ENCODE peak calls at places on chromosomes 2 and 18, in ten cellular contexts. One of them, this sample, is unnamed.
A peak's percentile ranks its signal among the peaks of the same experiment; 100 is the strongest.

GRCh38 chr18:65943268-65943667 is 192.5 kb downstream of the CDH7 start:
- DNase-seq in effector memory CD4-positive, alpha-beta T cell: no peak
- DNase-seq in foreskin keratinocyte: no peak
- DNase-seq in CD8-positive, alpha-beta memory T cell: no peak
- DNase-seq in caudate nucleus: no peak
- DNase-seq in heart left ventricle: no peak
- DNase-seq in CD8-positive, alpha-beta T cell: no peak
- DNase-seq in aorta: no peak
- DNase-seq in fibroblast of lung: no peak
- DNase-seq in cardiac muscle cell: no peak
- DNase-seq in this sample: no peak

GRCh38 chr2:225558425-225558824 is 158.9 kb downstream of the NYAP2 start:
- DNase-seq in CD8-positive, alpha-beta memory T cell: no peak
- DNase-seq in CD8-positive, alpha-beta T cell: no peak
- DNase-seq in foreskin keratinocyte: no peak
- DNase-seq in caudate nucleus: no peak
- DNase-seq in effector memory CD4-positive, alpha-beta T cell: no peak
- DNase-seq in heart left ventricle: no peak
- DNase-seq in cardiac muscle cell: no peak
- DNase-seq in fibroblast of lung: no peak
- DNase-seq in aorta: no peak
- DNase-seq in this sample: no peak

GRCh38 chr2:32289165-32290054 is 11.7 kb downstream of the YIPF4 start:
- DNase-seq in foreskin keratinocyte: peak; percentile 70
- DNase-seq in fibroblast of lung: peak; percentile 91
- DNase-seq in aorta: no peak
- DNase-seq in heart left ventricle: no peak
- DNase-seq in effector memory CD4-positive, alpha-beta T cell: no peak
- DNase-seq in cardiac muscle cell: no peak
- DNase-seq in caudate nucleus: no peak
- DNase-seq in CD8-positive, alpha-beta memory T cell: no peak
- DNase-seq in CD8-positive, alpha-beta T cell: no peak
- DNase-seq in this sample: no peak

GRCh38 chr2:48398285-48399135 is 131.4 kb upstream of the STON1 start:
- DNase-seq in heart left ventricle: no peak
- DNase-seq in foreskin keratinocyte: peak; percentile 22
- DNase-seq in CD8-positive, alpha-beta T cell: no peak
- DNase-seq in CD8-positive, alpha-beta memory T cell: no peak
- DNase-seq in effector memory CD4-positive, alpha-beta T cell: no peak
- DNase-seq in caudate nucleus: peak; percentile 19
- DNase-seq in aorta: no peak
- DNase-seq in fibroblast of lung: peak; percentile 17
- DNase-seq in cardiac muscle cell: no peak
- DNase-seq in this sample: no peak

GRCh38 chr2:8268172-8268783 is 413.6 kb upstream of the ID2 start:
- DNase-seq in foreskin keratinocyte: no peak
- DNase-seq in caudate nucleus: no peak
- DNase-seq in aorta: no peak
- DNase-seq in CD8-positive, alpha-beta T cell: no peak
- DNase-seq in heart left ventricle: no peak
- DNase-seq in effector memory CD4-positive, alpha-beta T cell: no peak
- DNase-seq in fibroblast of lung: peak; percentile 37
- DNase-seq in cardiac muscle cell: no peak
- DNase-seq in CD8-positive, alpha-beta memory T cell: no peak
- DNase-seq in this sample: no peak

GRCh38 chr2:36339819-36340218 is 15.8 kb upstream of the CRIM1 start:
- DNase-seq in CD8-positive, alpha-beta T cell: no peak
- DNase-seq in aorta: no peak
- DNase-seq in CD8-positive, alpha-beta memory T cell: no peak
- DNase-seq in effector memory CD4-positive, alpha-beta T cell: no peak
- DNase-seq in fibroblast of lung: no peak
- DNase-seq in cardiac muscle cell: no peak
- DNase-seq in caudate nucleus: no peak
- DNase-seq in foreskin keratinocyte: no peak
- DNase-seq in heart left ventricle: no peak
- DNase-seq in this sample: no peak

GRCh38 chr2:69238449-69239031 is 148.5 kb downstream of the GFPT1 start:
- DNase-seq in CD8-positive, alpha-beta T cell: no peak
- DNase-seq in cardiac muscle cell: no peak
- DNase-seq in fibroblast of lung: peak; percentile 83
- DNase-seq in CD8-positive, alpha-beta memory T cell: no peak
- DNase-seq in caudate nucleus: no peak
- DNase-seq in effector memory CD4-positive, alpha-beta T cell: no peak
- DNase-seq in heart left ventricle: no peak
- DNase-seq in foreskin keratinocyte: peak; percentile 13
- DNase-seq in aorta: no peak
- DNase-seq in this sample: no peak

GRCh38 chr2:112880081-112880531 is 30.9 kb upstream of the IL37 start:
- DNase-seq in CD8-positive, alpha-beta T cell: no peak
- DNase-seq in cardiac muscle cell: no peak
- DNase-seq in heart left ventricle: no peak
- DNase-seq in caudate nucleus: no peak
- DNase-seq in CD8-positive, alpha-beta memory T cell: no peak
- DNase-seq in foreskin keratinocyte: peak; percentile 82
- DNase-seq in aorta: no peak
- DNase-seq in effector memory CD4-positive, alpha-beta T cell: no peak
- DNase-seq in fibroblast of lung: peak; percentile 32
- DNase-seq in this sample: no peak

GRCh38 chr2:226031962-226032441 is 632.5 kb downstream of the NYAP2 start:
- DNase-seq in foreskin keratinocyte: no peak
- DNase-seq in CD8-positive, alpha-beta T cell: no peak
- DNase-seq in aorta: no peak
- DNase-seq in effector memory CD4-positive, alpha-beta T cell: no peak
- DNase-seq in CD8-positive, alpha-beta memory T cell: no peak
- DNase-seq in caudate nucleus: no peak
- DNase-seq in fibroblast of lung: peak; percentile 9
- DNase-seq in heart left ventricle: no peak
- DNase-seq in cardiac muscle cell: peak; percentile 51
- DNase-seq in this sample: no peak

GRCh38 chr2:165018207-165018606 is 62.9 kb upstream of the SLC38A11 start:
- DNase-seq in heart left ventricle: no peak
- DNase-seq in cardiac muscle cell: peak; percentile 24
- DNase-seq in CD8-positive, alpha-beta T cell: no peak
- DNase-seq in CD8-positive, alpha-beta memory T cell: no peak
- DNase-seq in fibroblast of lung: no peak
- DNase-seq in effector memory CD4-positive, alpha-beta T cell: no peak
- DNase-seq in foreskin keratinocyte: no peak
- DNase-seq in caudate nucleus: peak; percentile 17
- DNase-seq in aorta: no peak
- DNase-seq in this sample: no peak

GRCh38 chr2:217943379-217944321 is 59.1 kb downstream of the TNS1 start:
- DNase-seq in aorta: peak; percentile 94
- DNase-seq in CD8-positive, alpha-beta memory T cell: no peak
- DNase-seq in fibroblast of lung: peak; percentile 44
- DNase-seq in effector memory CD4-positive, alpha-beta T cell: no peak
- DNase-seq in CD8-positive, alpha-beta T cell: no peak
- DNase-seq in caudate nucleus: peak; percentile 51
- DNase-seq in cardiac muscle cell: peak; percentile 91
- DNase-seq in heart left ventricle: peak; percentile 93
- DNase-seq in foreskin keratinocyte: no peak
- DNase-seq in this sample: peak; percentile 88

DNA sequence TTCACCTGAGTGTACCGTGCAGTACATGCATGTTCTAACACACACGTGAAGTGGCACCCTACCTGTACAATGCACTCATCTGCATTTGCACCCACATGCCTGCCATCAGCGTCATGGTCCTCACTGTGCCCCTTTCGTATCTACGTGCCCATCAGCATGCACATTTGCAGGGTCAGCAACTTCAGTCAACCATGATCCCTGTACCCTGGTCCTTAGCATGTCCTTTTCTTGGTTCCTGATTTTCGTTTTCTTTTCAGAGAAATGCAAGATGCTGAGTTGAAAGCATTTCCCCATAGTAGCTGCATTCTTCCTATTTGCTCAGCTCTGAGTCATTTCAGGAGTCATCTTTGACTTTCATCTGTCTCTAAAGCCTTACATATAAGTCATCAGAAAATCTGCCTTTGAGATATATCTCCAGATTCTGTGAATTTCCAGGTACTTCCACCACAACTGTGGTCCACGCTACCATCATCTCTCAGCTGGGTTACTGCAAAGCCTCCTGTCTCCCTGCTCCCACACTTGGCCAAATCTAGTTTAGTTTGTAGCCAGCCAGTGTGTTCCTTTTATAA is 14.7 kb upstream of the PUM2 start:
- DNase-seq in aorta: no peak
- DNase-seq in CD8-positive, alpha-beta memory T cell: no peak
- DNase-seq in caudate nucleus: no peak
- DNase-seq in CD8-positive, alpha-beta T cell: no peak
- DNase-seq in heart left ventricle: no peak
- DNase-seq in fibroblast of lung: peak; percentile 60
- DNase-seq in cardiac muscle cell: no peak
- DNase-seq in foreskin keratinocyte: peak; percentile 92
- DNase-seq in effector memory CD4-positive, alpha-beta T cell: no peak
- DNase-seq in this sample: no peak
- H3K27ac ChIP-seq in aorta: no peak overlapping the region
- H3K27ac ChIP-seq in CD8-positive, alpha-beta memory T cell: no peak overlapping the region
- H3K27ac ChIP-seq in caudate nucleus: no peak overlapping the region
- H3K27ac ChIP-seq in CD8-positive, alpha-beta T cell: no peak overlapping the region
- H3K27ac ChIP-seq in heart left ventricle: no peak overlapping the region
- H3K27ac ChIP-seq in fibroblast of lung: no peak overlapping the region
- H3K27ac ChIP-seq in cardiac muscle cell: no peak overlapping the region
- H3K27ac ChIP-seq in foreskin keratinocyte: peak overlapping the region; percentile 87
- H3K27ac ChIP-seq in effector memory CD4-positive, alpha-beta T cell: no peak overlapping the region
- H3K27ac ChIP-seq in this sample: no peak overlapping the region

GRCh38 chr2:187506416-187506815 is 47.8 kb downstream of the TFPI start:
- DNase-seq in foreskin keratinocyte: no peak
- DNase-seq in heart left ventricle: no peak
- DNase-seq in CD8-positive, alpha-beta memory T cell: no peak
- DNase-seq in fibroblast of lung: no peak
- DNase-seq in effector memory CD4-positive, alpha-beta T cell: no peak
- DNase-seq in CD8-positive, alpha-beta T cell: no peak
- DNase-seq in aorta: no peak
- DNase-seq in caudate nucleus: no peak
- DNase-seq in cardiac muscle cell: no peak
- DNase-seq in this sample: no peak

GRCh38 chr2:187509667-187510417 is 44.4 kb downstream of the TFPI start:
- DNase-seq in cardiac muscle cell: no peak
- DNase-seq in caudate nucleus: no peak
- DNase-seq in CD8-positive, alpha-beta memory T cell: no peak
- DNase-seq in foreskin keratinocyte: peak; percentile 9
- DNase-seq in effector memory CD4-positive, alpha-beta T cell: no peak
- DNase-seq in fibroblast of lung: no peak
- DNase-seq in aorta: no peak
- DNase-seq in heart left ventricle: no peak
- DNase-seq in CD8-positive, alpha-beta T cell: no peak
- DNase-seq in this sample: no peak

GRCh38 chr2:187514930-187515329 is 39.3 kb downstream of the TFPI start:
- DNase-seq in foreskin keratinocyte: no peak
- DNase-seq in fibroblast of lung: no peak
- DNase-seq in heart left ventricle: no peak
- DNase-seq in CD8-positive, alpha-beta memory T cell: no peak
- DNase-seq in caudate nucleus: no peak
- DNase-seq in CD8-positive, alpha-beta T cell: no peak
- DNase-seq in effector memory CD4-positive, alpha-beta T cell: no peak
- DNase-seq in aorta: no peak
- DNase-seq in cardiac muscle cell: no peak
- DNase-seq in this sample: no peak

GRCh38 chr2:187511356-187512315 is 42.6 kb downstream of the TFPI start:
- DNase-seq in caudate nucleus: no peak
- DNase-seq in foreskin keratinocyte: no peak
- DNase-seq in aorta: no peak
- DNase-seq in CD8-positive, alpha-beta memory T cell: no peak
- DNase-seq in heart left ventricle: no peak
- DNase-seq in cardiac muscle cell: no peak
- DNase-seq in fibroblast of lung: no peak
- DNase-seq in effector memory CD4-positive, alpha-beta T cell: no peak
- DNase-seq in CD8-positive, alpha-beta T cell: no peak
- DNase-seq in this sample: no peak
- H3K27ac ChIP-seq in caudate nucleus: no peak overlapping the region
- H3K27ac ChIP-seq in foreskin keratinocyte: no peak overlapping the region
- H3K27ac ChIP-seq in aorta: no peak overlapping the region
- H3K27ac ChIP-seq in CD8-positive, alpha-beta memory T cell: peak overlapping the region; percentile 5
- H3K27ac ChIP-seq in heart left ventricle: no peak overlapping the region
- H3K27ac ChIP-seq in cardiac muscle cell: no peak overlapping the region
- H3K27ac ChIP-seq in fibroblast of lung: no peak overlapping the region
- H3K27ac ChIP-seq in effector memory CD4-positive, alpha-beta T cell: no peak overlapping the region
- H3K27ac ChIP-seq in CD8-positive, alpha-beta T cell: no peak overlapping the region
- H3K27ac ChIP-seq in this sample: no peak overlapping the region

DNA sequence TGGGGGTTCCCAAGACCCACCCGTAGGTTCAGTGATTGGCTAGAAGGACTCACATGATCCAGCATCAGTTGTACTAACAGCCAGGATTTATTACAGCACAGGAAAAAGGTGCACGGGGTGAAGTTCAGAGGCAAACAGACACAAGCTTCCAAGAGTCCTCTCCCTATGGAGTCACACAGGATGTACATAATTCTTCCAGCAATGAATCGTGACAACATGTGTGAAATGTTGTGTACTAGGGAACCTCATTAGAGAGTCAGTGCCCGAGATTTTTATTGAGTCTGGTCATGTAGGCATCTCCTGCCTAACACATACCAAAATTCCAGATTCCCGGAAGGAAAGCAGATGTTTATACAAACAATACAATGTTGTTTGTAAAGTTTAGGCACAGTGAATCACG is 52.8 kb downstream of the GALNT1 start:
- DNase-seq in cardiac muscle cell: no peak
- DNase-seq in effector memory CD4-positive, alpha-beta T cell: no peak
- DNase-seq in foreskin keratinocyte: peak; percentile 11
- DNase-seq in CD8-positive, alpha-beta memory T cell: no peak
- DNase-seq in caudate nucleus: no peak
- DNase-seq in aorta: no peak
- DNase-seq in fibroblast of lung: peak; percentile 22
- DNase-seq in CD8-positive, alpha-beta T cell: no peak
- DNase-seq in heart left ventricle: no peak
- DNase-seq in this sample: no peak
- H3K27ac ChIP-seq in cardiac muscle cell: no peak overlapping the region
- H3K27ac ChIP-seq in effector memory CD4-positive, alpha-beta T cell: no peak overlapping the region
- H3K27ac ChIP-seq in foreskin keratinocyte: peak overlapping the region; percentile 47
- H3K27ac ChIP-seq in CD8-positive, alpha-beta memory T cell: no peak overlapping the region
- H3K27ac ChIP-seq in caudate nucleus: no peak overlapping the region
- H3K27ac ChIP-seq in aorta: no peak overlapping the region
- H3K27ac ChIP-seq in fibroblast of lung: no peak overlapping the region
- H3K27ac ChIP-seq in CD8-positive, alpha-beta T cell: no peak overlapping the region
- H3K27ac ChIP-seq in heart left ventricle: no peak overlapping the region
- H3K27ac ChIP-seq in this sample: no peak overlapping the region

DNA sequence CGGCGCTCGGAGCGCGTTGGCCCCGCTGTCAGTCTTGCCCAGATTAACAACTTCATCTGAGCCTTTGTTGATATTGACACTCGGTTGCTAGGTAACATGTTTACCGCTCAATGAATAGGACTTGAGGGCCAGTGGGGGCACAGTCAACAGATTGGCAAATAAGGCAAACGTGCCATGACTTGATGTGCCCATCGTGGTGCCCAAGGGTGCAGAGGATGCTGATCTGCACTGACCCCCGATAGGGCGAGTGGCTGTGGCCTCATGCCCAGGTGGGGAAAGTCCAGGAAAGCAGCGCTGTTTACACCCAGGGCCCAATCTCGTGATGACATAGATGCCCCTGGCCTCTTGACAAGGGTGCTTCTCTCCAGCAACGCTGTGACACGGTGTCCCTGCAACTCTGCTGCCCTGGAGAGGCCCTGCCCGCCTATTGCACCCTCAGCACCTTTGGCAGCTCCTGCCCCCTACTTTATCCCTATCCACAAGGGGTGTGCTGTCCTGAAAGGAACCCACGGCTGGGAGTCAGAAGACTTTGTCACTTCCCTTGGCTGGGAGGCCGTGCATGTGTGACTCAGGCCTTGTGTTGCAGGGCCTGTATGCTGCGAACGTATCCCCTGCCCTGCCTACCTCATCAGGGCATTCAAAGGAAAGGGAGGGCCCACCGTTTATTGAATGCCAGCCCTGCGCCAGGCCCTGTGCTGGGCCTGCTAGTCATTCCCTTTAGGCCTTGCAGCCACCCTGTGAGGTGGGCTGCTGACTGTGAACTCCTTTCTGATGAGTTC is 158.0 kb downstream of the INHBB start:
- DNase-seq in CD8-positive, alpha-beta memory T cell: no peak
- DNase-seq in aorta: peak; percentile 68
- DNase-seq in caudate nucleus: no peak
- DNase-seq in cardiac muscle cell: no peak
- DNase-seq in fibroblast of lung: no peak
- DNase-seq in CD8-positive, alpha-beta T cell: no peak
- DNase-seq in effector memory CD4-positive, alpha-beta T cell: no peak
- DNase-seq in heart left ventricle: peak; percentile 82
- DNase-seq in foreskin keratinocyte: no peak
- DNase-seq in this sample: no peak
- H3K27ac ChIP-seq in CD8-positive, alpha-beta memory T cell: no peak overlapping the region
- H3K27ac ChIP-seq in aorta: no peak overlapping the region
- H3K27ac ChIP-seq in caudate nucleus: no peak overlapping the region
- H3K27ac ChIP-seq in cardiac muscle cell: no peak overlapping the region
- H3K27ac ChIP-seq in fibroblast of lung: no peak overlapping the region
- H3K27ac ChIP-seq in CD8-positive, alpha-beta T cell: no peak overlapping the region
- H3K27ac ChIP-seq in effector memory CD4-positive, alpha-beta T cell: no peak overlapping the region
- H3K27ac ChIP-seq in heart left ventricle: peak overlapping the region; percentile 67
- H3K27ac ChIP-seq in foreskin keratinocyte: no peak overlapping the region
- H3K27ac ChIP-seq in this sample: no peak overlapping the region

This sample was measured in left lung.